ENCODE peak calls at places on chromosomes 7 and 10, in eight cellular contexts. One of them, this sample, is unnamed.

GRCh38 chr7:69775231-69775771 is 177.0 kb downstream of the AUTS2 start:
- DNase-seq in WERI-Rb-1: peak
- DNase-seq in foreskin keratinocyte: peak
- DNase-seq in H9: no peak
- DNase-seq in dorsolateral prefrontal cortex: no peak
- DNase-seq in transverse colon: no peak
- DNase-seq in sigmoid colon: peak
- DNase-seq in H1: no peak
- DNase-seq in this sample: no peak

GRCh38 chr7:40211291-40212003 is 76.6 kb downstream of the SUGCT start:
- DNase-seq in WERI-Rb-1: no peak
- DNase-seq in foreskin keratinocyte: no peak
- DNase-seq in H9: no peak
- DNase-seq in dorsolateral prefrontal cortex: no peak
- DNase-seq in transverse colon: no peak
- DNase-seq in sigmoid colon: no peak
- DNase-seq in H1: no peak
- DNase-seq in this sample: no peak

GRCh38 chr10:8767616-8768015 is 713.1 kb downstream of the GATA3 start:
- DNase-seq in WERI-Rb-1: no peak
- DNase-seq in foreskin keratinocyte: no peak
- DNase-seq in H9: no peak
- DNase-seq in dorsolateral prefrontal cortex: no peak
- DNase-seq in transverse colon: no peak
- DNase-seq in sigmoid colon: no peak
- DNase-seq in H1: no peak
- DNase-seq in this sample: no peak

GRCh38 chr10:83680470-83680891 is 458.8 kb upstream of the GHITM start:
- DNase-seq in WERI-Rb-1: no peak
- DNase-seq in foreskin keratinocyte: no peak
- DNase-seq in H9: no peak
- DNase-seq in dorsolateral prefrontal cortex: no peak
- DNase-seq in transverse colon: no peak
- DNase-seq in sigmoid colon: no peak
- DNase-seq in H1: no peak
- DNase-seq in this sample: no peak

GRCh38 chr7:149822353-149822943 is 15.7 kb upstream of the ZNF862 start:
- DNase-seq in WERI-Rb-1: no peak
- DNase-seq in foreskin keratinocyte: no peak
- DNase-seq in H9: no peak
- DNase-seq in dorsolateral prefrontal cortex: no peak
- DNase-seq in transverse colon: no peak
- DNase-seq in sigmoid colon: no peak
- DNase-seq in H1: no peak
- DNase-seq in this sample: no peak

GRCh38 chr7:150803161-150803860 is 2.7 kb downstream of the TMEM176A start:
- DNase-seq in WERI-Rb-1: peak
- DNase-seq in foreskin keratinocyte: no peak
- DNase-seq in H9: no peak
- DNase-seq in dorsolateral prefrontal cortex: no peak
- DNase-seq in transverse colon: peak
- DNase-seq in sigmoid colon: no peak
- DNase-seq in H1: no peak
- DNase-seq in this sample: no peak

GRCh38 chr7:121442845-121443244 is 46.7 kb upstream of the FAM3C start:
- DNase-seq in WERI-Rb-1: no peak
- DNase-seq in foreskin keratinocyte: peak
- DNase-seq in H9: no peak
- DNase-seq in dorsolateral prefrontal cortex: no peak
- DNase-seq in transverse colon: no peak
- DNase-seq in sigmoid colon: no peak
- DNase-seq in H1: no peak
- DNase-seq in this sample: peak

GRCh38 chr7:103150192-103150591 is 1.3 kb upstream of the NAPEPLD start:
- DNase-seq in WERI-Rb-1: no peak
- DNase-seq in foreskin keratinocyte: peak
- DNase-seq in H9: no peak
- DNase-seq in dorsolateral prefrontal cortex: no peak
- DNase-seq in transverse colon: peak
- DNase-seq in sigmoid colon: no peak
- DNase-seq in H1: no peak
- DNase-seq in this sample: peak

GRCh38 chr7:36408589-36408988 is 18.9 kb downstream of the ANLN start:
- DNase-seq in WERI-Rb-1: no peak
- DNase-seq in foreskin keratinocyte: no peak
- DNase-seq in H9: no peak
- DNase-seq in dorsolateral prefrontal cortex: no peak
- DNase-seq in transverse colon: no peak
- DNase-seq in sigmoid colon: no peak
- DNase-seq in H1: no peak
- DNase-seq in this sample: no peak

GRCh38 chr10:22714524-22715289 is at the start of gene PIP4K2A:
- DNase-seq in WERI-Rb-1: peak
- DNase-seq in foreskin keratinocyte: peak
- DNase-seq in H9: peak
- DNase-seq in dorsolateral prefrontal cortex: peak
- DNase-seq in transverse colon: peak
- DNase-seq in sigmoid colon: peak
- DNase-seq in H1: peak
- DNase-seq in this sample: peak

GRCh38 chr10:42367532-42368230 is 270.7 kb downstream of the ZNF33B start:
- DNase-seq in WERI-Rb-1: peak
- DNase-seq in foreskin keratinocyte: peak
- DNase-seq in H9: no peak
- DNase-seq in dorsolateral prefrontal cortex: peak
- DNase-seq in transverse colon: peak
- DNase-seq in sigmoid colon: peak
- DNase-seq in H1: no peak
- DNase-seq in this sample: peak

GRCh38 chr7:47383696-47384445 is 198.0 kb downstream of the TNS3 start:
- DNase-seq in WERI-Rb-1: no peak
- DNase-seq in foreskin keratinocyte: no peak
- DNase-seq in H9: no peak
- DNase-seq in dorsolateral prefrontal cortex: no peak
- DNase-seq in transverse colon: peak
- DNase-seq in sigmoid colon: peak
- DNase-seq in H1: no peak
- DNase-seq in this sample: no peak

GRCh38 chr10:116787893-116788665 is 45.7 kb upstream of the HSPA12A start:
- DNase-seq in WERI-Rb-1: peak
- DNase-seq in foreskin keratinocyte: peak
- DNase-seq in H9: peak
- DNase-seq in dorsolateral prefrontal cortex: peak
- DNase-seq in transverse colon: peak
- DNase-seq in sigmoid colon: peak
- DNase-seq in H1: peak
- DNase-seq in this sample: peak

GRCh38 chr7:107045980-107046379 is 1.5 kb downstream of the PRKAR2B start:
- DNase-seq in WERI-Rb-1: no peak
- DNase-seq in foreskin keratinocyte: no peak
- DNase-seq in H9: no peak
- DNase-seq in dorsolateral prefrontal cortex: no peak
- DNase-seq in transverse colon: no peak
- DNase-seq in sigmoid colon: no peak
- DNase-seq in H1: no peak
- DNase-seq in this sample: no peak

GRCh38 chr10:11951695-11952094 is 90.9 kb downstream of the UPF2 start:
- DNase-seq in WERI-Rb-1: no peak
- DNase-seq in foreskin keratinocyte: no peak
- DNase-seq in H9: no peak
- DNase-seq in dorsolateral prefrontal cortex: no peak
- DNase-seq in transverse colon: no peak
- DNase-seq in sigmoid colon: no peak
- DNase-seq in H1: no peak
- DNase-seq in this sample: no peak

GRCh38 chr7:92716825-92717580 is 119.4 kb downstream of the CDK6 start:
- DNase-seq in WERI-Rb-1: no peak
- DNase-seq in foreskin keratinocyte: no peak
- DNase-seq in H9: no peak
- DNase-seq in dorsolateral prefrontal cortex: no peak
- DNase-seq in transverse colon: no peak
- DNase-seq in sigmoid colon: no peak
- DNase-seq in H1: no peak
- DNase-seq in this sample: no peak

GRCh38 chr7:23622469-23622868 is 25.3 kb downstream of the CCDC126 start:
- DNase-seq in WERI-Rb-1: no peak
- DNase-seq in foreskin keratinocyte: no peak
- DNase-seq in H9: no peak
- DNase-seq in dorsolateral prefrontal cortex: no peak
- DNase-seq in transverse colon: no peak
- DNase-seq in sigmoid colon: no peak
- DNase-seq in H1: no peak
- DNase-seq in this sample: no peak

GRCh38 chr10:113441220-113441619 is 111.6 kb upstream of the HABP2 start:
- DNase-seq in WERI-Rb-1: peak
- DNase-seq in foreskin keratinocyte: no peak
- DNase-seq in H9: no peak
- DNase-seq in dorsolateral prefrontal cortex: no peak
- DNase-seq in transverse colon: no peak
- DNase-seq in sigmoid colon: no peak
- DNase-seq in H1: no peak
- DNase-seq in this sample: no peak
- TF ChIP-seq CTCF in WERI-Rb-1: peak
- TF ChIP-seq CTCF in foreskin keratinocyte: no peak
- TF ChIP-seq CTCF in H9: peak
- TF ChIP-seq CTCF in dorsolateral prefrontal cortex: no peak
- TF ChIP-seq CTCF in transverse colon: no peak
- TF ChIP-seq CTCF in sigmoid colon: no peak
- TF ChIP-seq CTCF in H1: peak
- TF ChIP-seq CTCF in this sample: no peak

GRCh38 chr7:1124164-1124563 is 35.8 kb downstream of the ZFAND2A start:
- DNase-seq in WERI-Rb-1: no peak
- DNase-seq in foreskin keratinocyte: no peak
- DNase-seq in H9: no peak
- DNase-seq in dorsolateral prefrontal cortex: peak
- DNase-seq in transverse colon: no peak
- DNase-seq in sigmoid colon: no peak
- DNase-seq in H1: no peak
- DNase-seq in this sample: no peak

GRCh38 chr7:1124816-1125602 is 35.0 kb downstream of the ZFAND2A start:
- DNase-seq in WERI-Rb-1: no peak
- DNase-seq in foreskin keratinocyte: no peak
- DNase-seq in H9: no peak
- DNase-seq in dorsolateral prefrontal cortex: peak
- DNase-seq in transverse colon: no peak
- DNase-seq in sigmoid colon: no peak
- DNase-seq in H1: no peak
- DNase-seq in this sample: peak

GRCh38 chr7:1122832-1123501 is 35.1 kb downstream of the GPER1 start:
- DNase-seq in WERI-Rb-1: no peak
- DNase-seq in foreskin keratinocyte: no peak
- DNase-seq in H9: no peak
- DNase-seq in dorsolateral prefrontal cortex: peak
- DNase-seq in transverse colon: no peak
- DNase-seq in sigmoid colon: no peak
- DNase-seq in H1: no peak
- DNase-seq in this sample: no peak

GRCh38 chr7:1121886-1122831 is 34.2 kb downstream of the GPER1 start:
- DNase-seq in WERI-Rb-1: no peak
- DNase-seq in foreskin keratinocyte: no peak
- DNase-seq in H9: no peak
- DNase-seq in dorsolateral prefrontal cortex: peak
- DNase-seq in transverse colon: no peak
- DNase-seq in sigmoid colon: no peak
- DNase-seq in H1: no peak
- DNase-seq in this sample: no peak

DNA sequence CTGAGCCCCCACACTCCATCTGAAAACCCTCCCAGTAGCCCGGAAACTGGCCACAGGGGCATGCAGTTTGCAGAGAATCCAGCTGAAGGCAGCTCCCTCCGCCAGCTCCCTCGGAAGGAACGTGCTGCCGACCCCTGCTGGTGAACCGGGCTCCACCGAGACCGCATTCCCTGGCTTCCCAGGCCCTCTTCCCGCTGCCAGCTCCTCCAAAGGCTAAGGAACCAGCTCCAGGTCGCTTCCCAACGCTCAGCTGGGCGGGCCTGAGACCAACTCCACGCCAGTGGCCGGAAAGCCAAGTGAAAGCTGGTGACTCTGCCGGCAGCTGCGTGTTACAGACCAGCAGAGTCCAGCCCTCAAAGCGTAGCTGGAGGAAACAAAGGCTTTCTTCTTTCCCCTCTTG is 35.8 kb downstream of the GPER1 start:
- DNase-seq in WERI-Rb-1: peak
- DNase-seq in foreskin keratinocyte: no peak
- DNase-seq in H9: peak
- DNase-seq in dorsolateral prefrontal cortex: peak
- DNase-seq in transverse colon: peak
- DNase-seq in sigmoid colon: peak
- DNase-seq in H1: peak
- DNase-seq in this sample: no peak
- H3K27ac ChIP-seq in WERI-Rb-1: no peak
- H3K27ac ChIP-seq in foreskin keratinocyte: no peak
- H3K27ac ChIP-seq in H9: no peak
- H3K27ac ChIP-seq in dorsolateral prefrontal cortex: peak
- H3K27ac ChIP-seq in transverse colon: peak
- H3K27ac ChIP-seq in sigmoid colon: peak
- H3K27ac ChIP-seq in H1: no peak
- H3K27ac ChIP-seq in this sample: peak

DNA sequence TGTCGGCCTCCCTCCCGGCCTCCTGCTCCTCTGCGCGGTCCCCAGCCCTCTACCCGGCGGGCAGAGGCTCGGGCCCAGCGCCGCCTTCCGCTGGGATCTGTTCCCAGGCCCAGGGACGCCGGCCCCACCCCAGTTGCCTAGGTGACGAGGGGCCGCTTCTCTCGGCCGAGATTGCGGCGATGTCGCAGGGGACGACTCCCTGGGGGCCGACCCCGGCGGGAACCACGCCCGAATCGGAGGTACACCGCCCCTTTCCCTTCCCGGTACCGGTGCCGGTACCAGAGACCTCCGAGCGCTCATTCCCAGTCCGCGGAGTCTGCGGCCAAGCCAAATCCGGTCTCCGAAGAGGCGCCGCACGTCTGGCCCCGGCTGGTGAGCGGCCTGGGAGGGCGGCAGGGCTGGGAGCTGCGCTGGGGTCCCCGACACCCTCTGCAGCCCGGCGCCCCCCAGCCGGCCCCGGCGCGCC is at the start of gene CABCOCO1:
- DNase-seq in WERI-Rb-1: peak
- DNase-seq in foreskin keratinocyte: peak
- DNase-seq in H9: peak
- DNase-seq in dorsolateral prefrontal cortex: peak
- DNase-seq in transverse colon: peak
- DNase-seq in sigmoid colon: peak
- DNase-seq in H1: peak
- DNase-seq in this sample: peak
- TF ChIP-seq CTCF in WERI-Rb-1: no peak
- TF ChIP-seq CTCF in foreskin keratinocyte: peak
- TF ChIP-seq CTCF in H9: peak
- TF ChIP-seq CTCF in dorsolateral prefrontal cortex: peak
- TF ChIP-seq CTCF in transverse colon: no peak
- TF ChIP-seq CTCF in sigmoid colon: no peak
- TF ChIP-seq CTCF in H1: peak
- TF ChIP-seq CTCF in this sample: no peak

DNA sequence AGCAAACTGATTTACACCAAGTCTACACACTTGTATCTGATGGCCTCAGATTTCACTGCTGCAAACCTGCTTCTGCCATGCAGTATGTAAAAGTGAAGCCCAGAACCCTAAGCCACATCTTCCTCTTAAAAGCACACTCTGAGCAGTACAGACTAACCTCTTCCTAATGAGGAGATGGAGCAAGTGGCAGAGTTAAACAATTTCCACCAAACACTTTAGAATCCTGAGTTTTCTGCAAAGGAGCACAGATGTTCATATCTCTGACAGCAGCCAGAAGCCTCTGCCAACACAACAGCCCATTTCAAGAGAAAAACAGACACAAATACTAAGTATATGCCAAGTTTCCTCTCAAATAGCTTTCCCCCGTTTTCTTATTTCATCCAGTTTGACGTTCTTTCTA is 27.7 kb downstream of the ELMO1 start:
- DNase-seq in WERI-Rb-1: no peak
- DNase-seq in foreskin keratinocyte: no peak
- DNase-seq in H9: no peak
- DNase-seq in dorsolateral prefrontal cortex: no peak
- DNase-seq in transverse colon: no peak
- DNase-seq in sigmoid colon: no peak
- DNase-seq in H1: no peak
- DNase-seq in this sample: no peak
- H3K27ac ChIP-seq in WERI-Rb-1: no peak
- H3K27ac ChIP-seq in foreskin keratinocyte: no peak
- H3K27ac ChIP-seq in H9: no peak
- H3K27ac ChIP-seq in dorsolateral prefrontal cortex: peak
- H3K27ac ChIP-seq in transverse colon: peak
- H3K27ac ChIP-seq in sigmoid colon: peak
- H3K27ac ChIP-seq in H1: no peak
- H3K27ac ChIP-seq in this sample: no peak